ENCODE peak calls at places on chromosomes 7 and 10, in four cellular contexts. One of them, this sample, is unnamed. For H3K4me1, the result is how much of the 10 kb centered on the place peaks cover.

GRCh38 chr10:71299071-71299759 is 19.8 kb upstream of the SLC29A3 start:
- DNase-seq in BE2C: no peak
- DNase-seq in kidney: no peak
- DNase-seq in tibial nerve: no peak
- DNase-seq in this sample: no peak

GRCh38 chr10:99779335-99779734 is 3.1 kb upstream of the ABCC2 start:
- DNase-seq in BE2C: no peak
- DNase-seq in kidney: no peak
- DNase-seq in tibial nerve: no peak
- DNase-seq in this sample: no peak

GRCh38 chr10:46992794-46993552 is 81.7 kb downstream of the PTPN20 start:
- DNase-seq in BE2C: peak
- DNase-seq in kidney: peak
- DNase-seq in tibial nerve: no peak
- DNase-seq in this sample: peak

GRCh38 chr10:51699145-51699474 is 285 bp downstream of the CSTF2T start:
- DNase-seq in kidney: peak
- DNase-seq in BE2C: peak
- DNase-seq in tibial nerve: no peak
- DNase-seq in this sample: no peak

GRCh38 chr7:112207765-112208164 is 1.3 kb downstream of the ZNF277 start:
- DNase-seq in kidney: no peak
- DNase-seq in BE2C: no peak
- DNase-seq in tibial nerve: no peak
- DNase-seq in this sample: no peak

GRCh38 chr7:116863168-116863670 is 832 bp downstream of the CAPZA2 start:
- DNase-seq in kidney: no peak
- DNase-seq in tibial nerve: no peak
- DNase-seq in BE2C: peak
- DNase-seq in this sample: no peak

GRCh38 chr7:139023076-139023475 is 12.8 kb downstream of the ZC3HAV1L start:
- DNase-seq in kidney: no peak
- DNase-seq in tibial nerve: no peak
- DNase-seq in BE2C: no peak
- DNase-seq in this sample: no peak

GRCh38 chr7:95411036-95411435 is 14.9 kb upstream of the PON3 start:
- DNase-seq in BE2C: no peak
- DNase-seq in tibial nerve: no peak
- DNase-seq in kidney: no peak
- DNase-seq in this sample: no peak

GRCh38 chr10:116840389-116841075 is 8.8 kb upstream of the ENO4 start:
- DNase-seq in BE2C: no peak
- DNase-seq in tibial nerve: no peak
- DNase-seq in kidney: no peak
- DNase-seq in this sample: no peak

GRCh38 chr7:126606331-126606730 is 646.4 kb downstream of the GRM8 start:
- DNase-seq in tibial nerve: no peak
- DNase-seq in BE2C: no peak
- DNase-seq in kidney: no peak
- DNase-seq in this sample: no peak

GRCh38 chr7:13834328-13834761 is 155.1 kb downstream of the ETV1 start:
- DNase-seq in BE2C: no peak
- DNase-seq in kidney: no peak
- DNase-seq in tibial nerve: no peak
- DNase-seq in this sample: no peak

GRCh38 chr7:1368682-1369571 is 90.3 kb downstream of the MICALL2 start:
- DNase-seq in tibial nerve: no peak
- DNase-seq in BE2C: peak
- DNase-seq in kidney: peak
- DNase-seq in this sample: no peak

GRCh38 chr10:46230615-46231014 is 56.2 kb upstream of the ANTXRL start:
- DNase-seq in tibial nerve: no peak
- DNase-seq in kidney: no peak
- DNase-seq in BE2C: no peak
- DNase-seq in this sample: no peak

GRCh38 chr7:113404245-113404644 is 285.9 kb upstream of the SMIM30 start:
- DNase-seq in BE2C: no peak
- DNase-seq in kidney: no peak
- DNase-seq in tibial nerve: no peak
- DNase-seq in this sample: no peak
- H3K4me3 ChIP-seq in BE2C: no peak
- H3K4me3 ChIP-seq in kidney: no peak
- H3K4me3 ChIP-seq in tibial nerve: no peak
- H3K4me3 ChIP-seq in this sample: no peak

DNA sequence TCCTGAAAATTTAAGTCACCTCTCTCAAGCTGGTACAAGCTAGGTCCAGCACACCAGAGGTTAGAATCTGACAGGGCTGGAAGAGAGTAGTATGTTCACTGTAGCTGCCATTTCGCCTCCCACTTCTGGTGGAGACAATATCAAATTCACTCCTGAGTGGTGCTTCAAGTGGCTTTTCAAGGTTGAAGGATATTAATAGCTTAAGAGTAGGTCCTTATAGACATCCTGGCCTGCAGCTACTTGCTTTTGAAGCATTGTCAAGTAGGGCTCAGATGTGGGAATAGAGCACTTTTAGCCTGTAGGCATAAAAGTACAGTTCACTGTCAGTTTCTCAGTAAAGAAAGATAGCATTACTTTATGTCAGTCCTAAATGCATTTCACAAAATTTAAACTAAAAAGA is 270.5 kb upstream of the PLPP4 start:
- DNase-seq in tibial nerve: no peak
- DNase-seq in kidney: no peak
- DNase-seq in BE2C: no peak
- DNase-seq in this sample: no peak
- TF ChIP-seq CTCF in tibial nerve: no peak
- TF ChIP-seq CTCF in kidney: no peak
- TF ChIP-seq CTCF in BE2C: no peak
- TF ChIP-seq CTCF in this sample: no peak

GRCh38 chr10:121838931-121839330 is 88.9 kb downstream of the ATE1 start:
- DNase-seq in BE2C: no peak
- DNase-seq in kidney: no peak
- DNase-seq in tibial nerve: no peak
- DNase-seq in this sample: no peak
- H3K4me1 ChIP-seq in BE2C: under half
- H3K4me1 ChIP-seq in kidney: under half
- H3K4me1 ChIP-seq in tibial nerve: under half
- H3K4me1 ChIP-seq in this sample: under half

DNA sequence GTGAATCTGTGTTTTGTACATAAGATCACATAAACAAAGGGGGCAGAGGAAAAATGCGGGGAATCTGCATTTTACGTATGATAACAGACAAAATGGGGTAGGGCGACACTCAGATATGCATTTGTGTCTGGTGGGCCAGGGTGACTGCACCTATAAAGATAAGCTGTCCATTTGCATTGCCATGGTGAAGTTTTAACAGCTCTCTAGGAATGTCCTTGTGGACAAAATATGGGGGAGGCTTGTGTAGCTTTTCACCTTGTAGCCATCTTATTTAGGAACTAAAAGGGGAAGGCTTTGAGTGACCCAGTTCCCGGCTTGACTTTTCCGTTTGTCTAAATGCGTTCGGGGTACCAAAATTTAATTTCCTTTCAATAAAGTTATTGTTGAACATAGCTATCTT is 92.4 kb upstream of the AGBL3 start:
- DNase-seq in kidney: no peak
- DNase-seq in BE2C: no peak
- DNase-seq in tibial nerve: no peak
- DNase-seq in this sample: no peak
- H3K4me3 ChIP-seq in kidney: peak
- H3K4me3 ChIP-seq in BE2C: no peak
- H3K4me3 ChIP-seq in tibial nerve: peak
- H3K4me3 ChIP-seq in this sample: peak

GRCh38 chr7:41955475-41956243 is 252.8 kb upstream of the INHBA start:
- DNase-seq in BE2C: no peak
- DNase-seq in tibial nerve: peak
- DNase-seq in kidney: peak
- DNase-seq in this sample: peak
- TF ChIP-seq CTCF in BE2C: no peak
- TF ChIP-seq CTCF in tibial nerve: no peak
- TF ChIP-seq CTCF in kidney: no peak
- TF ChIP-seq CTCF in this sample: no peak

GRCh38 chr7:74027124-74027682 is 770 bp upstream of the ELN start:
- DNase-seq in BE2C: no peak
- DNase-seq in kidney: peak
- DNase-seq in tibial nerve: no peak
- DNase-seq in this sample: no peak
- H3K4me1 ChIP-seq in BE2C: under half
- H3K4me1 ChIP-seq in kidney: under half
- H3K4me1 ChIP-seq in tibial nerve: under half
- H3K4me1 ChIP-seq in this sample: half or more

GRCh38 chr7:37510043-37510634 is 61.5 kb upstream of the ELMO1 start:
- DNase-seq in BE2C: no peak
- DNase-seq in kidney: no peak
- DNase-seq in tibial nerve: no peak
- DNase-seq in this sample: no peak

GRCh38 chr7:37518266-37518665 is 69.6 kb upstream of the ELMO1 start:
- DNase-seq in tibial nerve: no peak
- DNase-seq in kidney: no peak
- DNase-seq in BE2C: no peak
- DNase-seq in this sample: no peak

GRCh38 chr7:37516610-37517108 is 68.0 kb upstream of the ELMO1 start:
- DNase-seq in tibial nerve: no peak
- DNase-seq in BE2C: no peak
- DNase-seq in kidney: no peak
- DNase-seq in this sample: no peak

GRCh38 chr7:37511852-37512377 is 63.3 kb upstream of the ELMO1 start:
- DNase-seq in tibial nerve: no peak
- DNase-seq in BE2C: no peak
- DNase-seq in kidney: no peak
- DNase-seq in this sample: no peak

DNA sequence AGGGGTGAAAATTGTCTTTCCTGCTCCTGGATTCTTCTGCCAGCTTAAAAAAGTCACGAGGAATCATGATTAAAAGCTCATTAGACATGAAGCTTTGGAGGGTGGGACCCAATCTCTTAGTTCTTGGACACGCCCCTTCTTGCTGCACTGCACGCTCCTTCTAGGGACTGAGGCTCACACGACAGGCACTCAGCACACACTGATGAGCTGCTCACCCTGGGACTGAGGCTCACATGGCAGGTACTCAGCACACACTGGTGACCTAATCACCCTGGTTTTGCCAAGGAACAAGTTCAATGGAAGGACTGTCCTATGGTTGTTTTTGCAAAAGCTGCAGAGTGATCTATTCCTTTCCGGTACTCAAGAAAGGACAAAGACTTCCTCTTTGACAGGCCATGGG is 65.9 kb upstream of the ELMO1 start:
- DNase-seq in BE2C: no peak
- DNase-seq in kidney: no peak
- DNase-seq in tibial nerve: no peak
- DNase-seq in this sample: no peak
- H3K4me3 ChIP-seq in BE2C: no peak
- H3K4me3 ChIP-seq in kidney: no peak
- H3K4me3 ChIP-seq in tibial nerve: no peak
- H3K4me3 ChIP-seq in this sample: no peak

DNA sequence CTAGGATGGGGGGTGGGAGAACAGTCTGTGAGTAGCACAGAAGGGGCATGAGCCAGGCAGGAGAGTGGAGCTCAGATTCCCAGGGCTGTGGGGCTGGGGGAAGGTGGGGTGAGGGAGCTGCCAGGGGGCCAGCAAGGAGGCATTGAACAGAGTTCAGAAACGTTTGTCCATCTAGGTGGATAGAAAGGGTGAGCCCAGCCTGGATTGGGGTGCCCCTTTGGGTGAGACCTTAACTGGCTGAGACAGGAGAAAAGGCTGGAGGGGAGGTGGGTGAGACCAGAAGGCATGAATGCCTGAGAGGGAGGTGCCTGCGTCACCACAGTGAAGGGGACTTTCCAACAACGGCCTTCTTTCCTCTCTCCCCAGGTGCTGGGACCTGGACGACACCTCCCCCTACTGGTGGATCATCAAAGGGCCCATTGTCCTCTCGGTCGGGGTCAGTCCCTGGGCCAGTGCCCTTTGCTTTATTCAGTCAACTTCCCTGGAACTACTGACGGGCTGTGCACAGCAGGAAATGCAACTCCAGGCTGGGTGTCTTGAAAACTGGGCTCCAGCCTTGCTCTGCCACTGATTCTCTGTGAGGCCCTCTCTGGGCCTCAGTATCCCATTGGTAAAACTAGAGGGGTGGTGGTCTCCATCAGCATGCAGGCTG is 11.0 kb downstream of the GHRHR start:
- DNase-seq in kidney: no peak
- DNase-seq in tibial nerve: no peak
- DNase-seq in BE2C: peak
- DNase-seq in this sample: peak
- TF ChIP-seq CTCF in kidney: peak
- TF ChIP-seq CTCF in tibial nerve: peak
- TF ChIP-seq CTCF in BE2C: peak
- TF ChIP-seq CTCF in this sample: peak

GRCh38 chr7:130995252-130996081 is 261.5 kb upstream of the KLF14 start:
- DNase-seq in BE2C: no peak
- DNase-seq in kidney: no peak
- DNase-seq in tibial nerve: no peak
- DNase-seq in this sample: no peak

GRCh38 chr7:130993671-130994365 is 259.8 kb upstream of the KLF14 start:
- DNase-seq in BE2C: no peak
- DNase-seq in tibial nerve: no peak
- DNase-seq in kidney: no peak
- DNase-seq in this sample: no peak

GRCh38 chr7:130994378-130995115 is 260.5 kb upstream of the KLF14 start:
- DNase-seq in BE2C: no peak
- DNase-seq in kidney: peak
- DNase-seq in tibial nerve: peak
- DNase-seq in this sample: peak

GRCh38 chr7:130996841-130997231 is 262.8 kb upstream of the KLF14 start:
- DNase-seq in tibial nerve: no peak
- DNase-seq in BE2C: no peak
- DNase-seq in kidney: peak
- DNase-seq in this sample: no peak

GRCh38 chr7:130996205-130996840 is 262.3 kb upstream of the KLF14 start:
- DNase-seq in tibial nerve: no peak
- DNase-seq in BE2C: no peak
- DNase-seq in kidney: no peak
- DNase-seq in this sample: no peak
- H3K4me1 ChIP-seq in tibial nerve: under half
- H3K4me1 ChIP-seq in BE2C: under half
- H3K4me1 ChIP-seq in kidney: half or more
- H3K4me1 ChIP-seq in this sample: half or more